ENCODE peak calls at places on chromosomes 1 and 21, in ten cellular contexts. C is NCI-H1694; G is cerebellar cortex; N is upper lobe of right lung; A is activated CD8-positive, alpha-beta memory T cell treated with anti-CD3 and anti-CD28 coated beads, Interleukin-2, amount 50 U/mL, for 4 hours; I is CD4-positive, CD25-positive, alpha-beta regulatory T cell; O is DMS 273 treated with DMSO at 0.1 percent for 48 hours; Q is T-helper 1 cell; F is BJ; R is ascending aorta. T is an unnamed sample.
A peak's percentile ranks its signal among the peaks of the same experiment; 100 is the strongest.

GRCh38 chr1:86706018-86706417 is 1.6 kb downstream of the SH3GLB1 start:
- DNase-seq in G (no peak), O (no peak), A (no peak), C (no peak), R (no peak), Q (no peak), N (no peak), I (no peak), F (no peak), T (no peak)

GRCh38 chr1:6674796-6675195 is 26.8 kb downstream of the DNAJC11 start:
- DNase-seq in G (no peak), F (no peak), Q (no peak), R (no peak), C (no peak), I (no peak), O (peak; percentile 27), N (no peak), A (no peak), T (no peak)

GRCh38 chr1:57393058-57393457 is 30.8 kb downstream of the DAB1 start:
- DNase-seq in I (no peak), F (no peak), G (no peak), C (no peak), O (no peak), Q (no peak), A (no peak), R (no peak), N (no peak), T (no peak)

GRCh38 chr1:207866471-207867135 is 44.3 kb downstream of the CD34 start:
- DNase-seq in Q (peak; percentile 20), O (no peak), F (no peak), G (peak; percentile 95), R (peak; percentile 91), I (peak; percentile 31), C (no peak), A (no peak), N (no peak), T (no peak)

GRCh38 chr1:153742411-153743142 is 14.7 kb downstream of the INTS3 start:
- DNase-seq in Q (no peak), F (no peak), G (no peak), A (no peak), C (no peak), R (no peak), N (no peak), I (no peak), O (no peak), T (no peak)

GRCh38 chr1:110242731-110243130 is 32.6 kb downstream of the KCNC4 start:
- DNase-seq in G (no peak), N (no peak), I (no peak), R (no peak), A (no peak), Q (no peak), C (no peak), F (no peak), O (no peak), T (no peak)

GRCh38 chr1:72006092-72006491 is 276.2 kb downstream of the NEGR1 start:
- DNase-seq in R (no peak), I (no peak), Q (no peak), N (no peak), G (no peak), C (no peak), O (no peak), A (no peak), F (no peak), T (no peak)

GRCh38 chr1:26851106-26851684 is 11.8 kb upstream of the SFN start:
- DNase-seq in A (no peak), R (no peak), Q (no peak), O (no peak), I (no peak), N (no peak), G (no peak), F (no peak), C (no peak), T (peak; percentile 26)

GRCh38 chr1:212545941-212546638 is 62.5 kb upstream of the ATF3 start:
- DNase-seq in I (no peak), O (no peak), N (no peak), F (no peak), Q (no peak), A (no peak), R (no peak), C (no peak), G (no peak), T (no peak)

GRCh38 chr1:209132736-209133467 is 450.6 kb upstream of the CAMK1G start:
- DNase-seq in C (no peak), G (no peak), Q (no peak), I (no peak), R (no peak), F (no peak), A (no peak), N (no peak), O (no peak), T (no peak)

GRCh38 chr1:214518387-214518786 is 33.0 kb downstream of the PTPN14 start:
- DNase-seq in G (no peak), O (no peak), F (peak; percentile 17), N (no peak), Q (no peak), A (no peak), I (no peak), C (no peak), R (no peak), T (no peak)

GRCh38 chr1:23801338-23801748 is 789 bp upstream of the GALE start:
- DNase-seq in G (no peak), N (peak; percentile 83), O (no peak), A (no peak), I (no peak), F (no peak), Q (no peak), C (no peak), R (no peak), T (no peak)

GRCh38 chr1:235304549-235305451 is 23.2 kb downstream of the ARID4B start:
- DNase-seq in Q (no peak), O (no peak), F (no peak), R (no peak), C (no peak), N (no peak), I (peak; percentile 68), A (no peak), G (no peak), T (no peak)

GRCh38 chr1:178953034-178953433 is 72.7 kb upstream of the FAM20B start:
- DNase-seq in C (peak; percentile 20), R (no peak), F (no peak), N (no peak), G (peak; percentile 9), A (no peak), I (no peak), Q (no peak), O (peak; percentile 78), T (no peak)

GRCh38 chr1:230458509-230458908 is 32.4 kb upstream of the PGBD5 start:
- DNase-seq in Q (no peak), I (no peak), R (no peak), A (no peak), C (no peak), O (no peak), F (no peak), G (no peak), N (no peak), T (no peak)

GRCh38 chr1:218611916-218612580 is 266.9 kb downstream of the TGFB2 start:
- DNase-seq in C (no peak), Q (no peak), G (no peak), R (no peak), N (no peak), I (no peak), O (no peak), F (no peak), A (no peak), T (no peak)

GRCh38 chr1:114554577-114554976 is 26.8 kb downstream of the BCAS2 start:
- DNase-seq in C (no peak), F (no peak), Q (no peak), O (no peak), G (no peak), I (no peak), R (no peak), A (no peak), N (no peak), T (peak; percentile 87)

GRCh38 chr1:233843523-233844204 is 60.8 kb upstream of the SLC35F3 start:
- DNase-seq in O (peak; percentile 18), C (peak; percentile 27), I (no peak), Q (no peak), N (no peak), G (peak; percentile 2), A (no peak), F (no peak), R (no peak), T (no peak)

GRCh38 chr1:154219511-154219910 is 1.2 kb upstream of the UBAP2L start:
- DNase-seq in I (no peak), C (peak; percentile 29), N (no peak), O (no peak), A (no peak), R (no peak), G (no peak), Q (no peak), F (no peak), T (no peak)

GRCh38 chr21:35940074-35940927 is 120.0 kb downstream of the SETD4 start:
- DNase-seq in C (peak; percentile 27), F (peak; percentile 38), R (peak; percentile 72), G (peak; percentile 66), Q (peak; percentile 15), A (no peak), I (no peak), O (no peak), N (no peak), T (peak; percentile 39)

GRCh38 chr1:224700915-224701531 is 84.9 kb downstream of the CNIH3 start:
- DNase-seq in A (no peak), O (no peak), N (no peak), F (no peak), G (peak; percentile 10), I (no peak), R (no peak), Q (no peak), C (peak; percentile 14), T (peak; percentile 36)

GRCh38 chr1:198933506-198933905 is 294.7 kb downstream of the PTPRC start:
- DNase-seq in G (peak; percentile 59), N (no peak), C (no peak), Q (no peak), O (no peak), I (no peak), F (no peak), A (no peak), R (no peak), T (no peak)

GRCh38 chr21:46122241-46122671 is 24.3 kb downstream of the COL6A2 start:
- DNase-seq in C (no peak), F (no peak), G (no peak), I (no peak), Q (no peak), O (no peak), R (peak; percentile 59), N (peak; percentile 50), A (peak; percentile 5), T (no peak)

GRCh38 chr1:43835141-43836021 is 98.2 kb upstream of the ARTN start:
- DNase-seq in N (no peak), C (no peak), G (no peak), F (peak; percentile 89), R (no peak), Q (no peak), O (peak; percentile 6), I (no peak), A (no peak), T (no peak)

GRCh38 chr1:156912861-156913808 is 7.3 kb upstream of the LRRC71 start:
- DNase-seq in N (peak; percentile 85), F (no peak), G (no peak), A (no peak), R (no peak), I (no peak), C (no peak), O (no peak), Q (no peak), T (no peak)

T was measured in WERI-Rb-1.